ENCODE peak calls at places on chromosome 12, in five cellular contexts. K, X, R, B and T are unnamed samples.
A peak's percentile ranks its signal among the peaks of the same experiment; 100 is the strongest.

GRCh38 chr12:58939399-58940100 is 19.2 kb upstream of the LRIG3 start:
- DNase-seq in R (no peak), X (no peak), K (no peak), B (no peak), T (no peak)

GRCh38 chr12:121494093-121494787 is 86.6 kb downstream of the KDM2B start:
- DNase-seq in K (peak; percentile 49), X (peak; percentile 26), R (peak; percentile 73), B (peak; percentile 29), T (no peak)

GRCh38 chr12:124759841-124760508 is 103.7 kb downstream of the SCARB1 start:
- DNase-seq in X (no peak), B (no peak), K (peak; percentile 54), R (no peak), T (no peak)

GRCh38 chr12:1443421-1444141 is 150.8 kb downstream of the FBXL14 start:
- DNase-seq in R (no peak), X (no peak), K (no peak), B (no peak), T (no peak)

GRCh38 chr12:64390275-64390851 is at the start of gene C12orf56:
- DNase-seq in R (no peak), K (peak; percentile 63), B (peak; percentile 34), X (peak; percentile 35), T (no peak)

GRCh38 chr12:74541074-74541473 is 3.4 kb downstream of the ATXN7L3B start:
- DNase-seq in B (no peak), X (no peak), K (no peak), R (no peak), T (no peak)

GRCh38 chr12:26121841-26122680 is 2.8 kb downstream of the BHLHE41 start:
- DNase-seq in K (no peak), X (no peak), R (peak; percentile 76), B (no peak), T (no peak)

GRCh38 chr12:62631531-62632520 is 165.2 kb downstream of the MON2 start:
- DNase-seq in K (peak; percentile 68), B (peak; percentile 46), R (peak; percentile 89), X (peak; percentile 65), T (no peak)

GRCh38 chr12:80033457-80033856 is 65.9 kb upstream of the OTOGL start:
- DNase-seq in B (peak; percentile 27), X (no peak), K (peak; percentile 21), R (no peak), T (no peak)

GRCh38 chr12:11600199-11600598 is 49.3 kb upstream of the ETV6 start:
- DNase-seq in B (no peak), X (no peak), K (no peak), R (no peak), T (no peak)

GRCh38 chr12:110312581-110313360 is 31.7 kb downstream of the ATP2A2 start:
- DNase-seq in B (peak; percentile 76), R (no peak), K (peak; percentile 74), X (peak; percentile 37), T (peak; percentile 64)

GRCh38 chr12:11836282-11836963 is 186.9 kb downstream of the ETV6 start:
- DNase-seq in R (no peak), K (no peak), B (no peak), X (no peak), T (no peak)

GRCh38 chr12:65171073-65171472 is 1.7 kb downstream of the LEMD3 start:
- DNase-seq in X (no peak), K (no peak), R (no peak), B (no peak), T (no peak)

GRCh38 chr12:118188690-118189371 is 52.9 kb downstream of the PEBP1 start:
- DNase-seq in X (no peak), R (peak; percentile 62), B (no peak), K (no peak), T (no peak)

GRCh38 chr12:81699572-81699971 is 59.6 kb downstream of the PPFIA2 start:
- DNase-seq in K (no peak), B (no peak), X (no peak), R (no peak), T (no peak)

GRCh38 chr12:46617167-46617566 is 208.6 kb downstream of the SLC38A4 start:
- DNase-seq in K (no peak), X (no peak), R (no peak), B (no peak), T (no peak)

GRCh38 chr12:79451988-79452387 is 238.8 kb downstream of the PAWR start:
- DNase-seq in R (peak; percentile 23), K (peak; percentile 64), X (no peak), B (peak; percentile 63), T (peak; percentile 74)

GRCh38 chr12:69898236-69898635 is 73.2 kb downstream of the MYRFL start:
- DNase-seq in K (no peak), X (no peak), R (no peak), B (no peak), T (no peak)

GRCh38 chr12:87074801-87075200 is 818.6 kb upstream of the MGAT4C start:
- DNase-seq in R (no peak), B (no peak), X (no peak), K (no peak), T (no peak)

GRCh38 chr12:124646385-124647230 is 79.2 kb upstream of the NCOR2 start:
- DNase-seq in K (no peak), B (no peak), X (no peak), R (no peak), T (no peak)

GRCh38 chr12:71799105-71799504 is 40.5 kb upstream of the TBC1D15 start:
- DNase-seq in B (peak; percentile 6), X (no peak), R (no peak), K (no peak), T (no peak)

GRCh38 chr12:120242275-120242799 is 23.2 kb downstream of the PXN start:
- DNase-seq in B (no peak), R (no peak), K (no peak), X (no peak), T (no peak)

GRCh38 chr12:24507827-24508226 is 441.1 kb downstream of the BCAT1 start:
- DNase-seq in B (no peak), K (no peak), X (no peak), R (no peak), T (no peak)

GRCh38 chr12:51323317-51323960 is 535 bp downstream of the BIN2 start:
- DNase-seq in R (no peak), K (no peak), B (no peak), X (peak; percentile 31), T (no peak)

GRCh38 chr12:84077692-84078091 is 834.9 kb downstream of the SLC6A15 start:
- DNase-seq in B (no peak), R (peak; percentile 47), X (no peak), K (no peak), T (no peak)

GRCh38 chr12:29961231-29961630 is 177.5 kb upstream of the TMTC1 start:
- DNase-seq in K (no peak), R (no peak), B (no peak), X (no peak), T (no peak)

GRCh38 chr12:110039085-110039807 is 9.1 kb downstream of the C12orf76 start:
- DNase-seq in X (peak; percentile 59), B (peak; percentile 88), R (no peak), K (peak; percentile 98), T (peak; percentile 68)

GRCh38 chr12:46915861-46916260 is 90.1 kb upstream of the SLC38A4 start:
- DNase-seq in B (no peak), R (no peak), K (peak; percentile 13), X (no peak), T (no peak)

GRCh38 chr12:115752913-115753726 is 524.4 kb downstream of the MED13L start:
- DNase-seq in B (peak; percentile 54), X (peak; percentile 78), R (peak; percentile 55), K (peak; percentile 74), T (peak; percentile 59)

GRCh38 chr12:51941011-51941561 is 10.4 kb upstream of the ACVR1B start:
- DNase-seq in R (peak; percentile 77), K (no peak), X (peak; percentile 35), B (no peak), T (no peak)

GRCh38 chr12:27667540-27667939 is 28.7 kb upstream of the REP15 start:
- DNase-seq in X (no peak), R (no peak), K (no peak), B (no peak), T (no peak)

GRCh38 chr12:116313194-116313910 is 35.9 kb upstream of the MED13L start:
- DNase-seq in R (no peak), X (peak; percentile 67), K (no peak), B (no peak), T (no peak)

GRCh38 chr12:132803883-132804282 is 24.8 kb downstream of the GOLGA3 start:
- DNase-seq in R (no peak), B (no peak), K (no peak), X (no peak), T (no peak)
- H3K27ac ChIP-seq in R (no peak overlapping the region), B (peak overlapping the region; percentile 8), K (no peak overlapping the region), X (no peak overlapping the region), T (no peak overlapping the region)

DNA sequence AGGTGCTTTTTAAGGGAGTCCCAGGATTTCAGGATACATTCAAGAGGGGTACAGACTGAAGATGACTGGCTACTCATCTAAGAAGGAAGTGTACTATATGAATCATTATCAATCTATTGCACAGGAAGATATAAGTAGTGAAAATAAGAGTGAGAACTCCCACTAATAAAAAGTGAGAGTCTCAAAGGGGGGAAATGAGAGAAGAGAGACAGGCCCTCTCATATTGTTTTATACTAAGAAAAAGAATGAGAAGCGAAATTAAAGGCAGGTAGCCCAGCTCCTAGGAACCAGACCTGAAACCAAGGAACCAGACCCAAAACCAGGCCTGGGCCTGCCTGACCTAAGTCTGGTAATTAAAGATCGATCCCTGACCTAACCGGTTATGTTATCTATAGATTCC is 54.6 kb downstream of the TESPA1 start:
- DNase-seq in X (no peak), B (no peak), R (no peak), K (no peak), T (no peak)
- H3K27ac ChIP-seq in X (no peak overlapping the region), B (no peak overlapping the region), R (no peak overlapping the region), K (no peak overlapping the region), T (no peak overlapping the region)

GRCh38 chr12:131941116-131941986 is 8.4 kb upstream of the EP400 start:
- DNase-seq in B (no peak), K (no peak), R (no peak), X (no peak), T (no peak)
- H3K27ac ChIP-seq in B (no peak overlapping the region), K (no peak overlapping the region), R (no peak overlapping the region), X (no peak overlapping the region), T (no peak overlapping the region)

GRCh38 chr12:54401127-54401526 is 16.6 kb upstream of the ZNF385A start:
- DNase-seq in R (no peak), X (no peak), K (no peak), B (no peak), T (no peak)
- H3K27ac ChIP-seq in R (no peak overlapping the region), X (no peak overlapping the region), K (no peak overlapping the region), B (peak overlapping the region; percentile 53), T (no peak overlapping the region)

DNA sequence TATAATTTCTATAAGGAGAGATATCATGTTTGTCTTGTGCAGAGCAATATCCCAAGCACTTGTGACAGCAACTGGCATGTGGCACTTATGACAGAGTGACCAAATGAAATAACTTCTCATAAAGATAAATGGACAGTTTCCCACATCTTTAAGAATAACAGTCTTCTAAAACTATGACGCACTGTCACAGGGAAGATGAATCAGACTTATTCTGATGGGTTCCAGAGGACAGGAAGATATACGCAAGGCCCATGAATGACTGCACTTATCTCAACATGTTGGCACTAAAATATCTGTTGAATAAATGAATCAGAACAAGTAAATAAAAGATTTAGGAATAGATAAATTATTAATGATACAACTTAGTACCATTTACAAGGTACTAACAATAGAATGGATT is 465.8 kb upstream of the SYT1 start:
- DNase-seq in K (peak; percentile 67), R (no peak), X (no peak), B (no peak), T (no peak)
- H3K27ac ChIP-seq in K (no peak overlapping the region), R (peak overlapping the region; percentile 84), X (no peak overlapping the region), B (no peak overlapping the region), T (no peak overlapping the region)

GRCh38 chr12:4320859-4321701 is at the start of gene TIGAR:
- DNase-seq in K (peak; percentile 95), R (peak; percentile 99), B (peak; percentile 96), X (peak; percentile 97), T (peak; percentile 78)
- H3K27ac ChIP-seq in K (peak within 1 kb of the TSS; percentile 95), R (peak within 1 kb of the TSS; percentile 79), B (peak within 1 kb of the TSS; percentile 75), X (peak within 1 kb of the TSS; percentile 98), T (peak within 1 kb of the TSS; percentile 83)